ENCODE peak calls at places on chromosomes 1 and 21, in six cellular contexts. Q, O, S, X, L and N are unnamed samples.

GRCh38 chr1:23286401-23286800 is 57.7 kb downstream of the HNRNPR start:
- DNase-seq in Q (no peak), O (no peak), S (no peak), X (no peak), L (no peak), N (no peak)

GRCh38 chr1:46522969-46523320 is 28.5 kb downstream of the KNCN start:
- DNase-seq in Q (no peak), O (no peak), S (no peak), X (peak), L (peak), N (no peak)

GRCh38 chr21:42578761-42579415 is 65.2 kb downstream of the SLC37A1 start:
- DNase-seq in Q (no peak), O (no peak), S (no peak), X (peak), L (no peak), N (no peak)

GRCh38 chr1:230430499-230430898 is 4.4 kb upstream of the PGBD5 start:
- DNase-seq in Q (no peak), O (no peak), S (no peak), X (no peak), L (no peak), N (no peak)

GRCh38 chr21:8989261-8989882 is 1532.0 kb upstream of the TPTE start:
- DNase-seq in Q (no peak), O (no peak), S (no peak), X (no peak), L (peak), N (no peak)

GRCh38 chr1:163535807-163536206 is 214.1 kb downstream of the NUF2 start:
- DNase-seq in Q (peak), O (peak), S (peak), X (no peak), L (peak), N (peak)

GRCh38 chr21:45981154-45981606 is 390 bp upstream of the COL6A1 start:
- DNase-seq in Q (peak), O (peak), S (peak), X (peak), L (peak), N (no peak)

GRCh38 chr1:79928901-79929300 is 922.4 kb upstream of the ADGRL4 start:
- DNase-seq in Q (no peak), O (no peak), S (no peak), X (no peak), L (no peak), N (no peak)

GRCh38 chr1:43354936-43355335 is 3.8 kb upstream of the CDC20 start:
- DNase-seq in Q (no peak), O (peak), S (no peak), X (no peak), L (no peak), N (no peak)

GRCh38 chr1:27884182-27884954 is 12.0 kb downstream of the THEMIS2 start:
- DNase-seq in Q (no peak), O (no peak), S (no peak), X (no peak), L (no peak), N (peak)

GRCh38 chr1:151888972-151889570 is 20.2 kb downstream of the THEM4 start:
- DNase-seq in Q (peak), O (no peak), S (no peak), X (no peak), L (peak), N (peak)

GRCh38 chr1:66383168-66383567 is 150.8 kb upstream of the SGIP1 start:
- DNase-seq in Q (no peak), O (no peak), S (no peak), X (no peak), L (no peak), N (no peak)

GRCh38 chr21:28884976-28885852 is 107.5 kb downstream of the LTN1 start:
- DNase-seq in Q (peak), O (peak), S (peak), X (peak), L (peak), N (peak)

GRCh38 chr21:42583150-42583991 is 69.7 kb downstream of the SLC37A1 start:
- DNase-seq in Q (no peak), O (no peak), S (no peak), X (no peak), L (no peak), N (no peak)

GRCh38 chr1:145891587-145892485 is 6.2 kb upstream of the ANKRD35 start:
- DNase-seq in Q (peak), O (peak), S (peak), X (peak), L (peak), N (peak)

GRCh38 chr1:238999944-239000343 is 386.4 kb upstream of the CHRM3 start:
- DNase-seq in Q (no peak), O (no peak), S (no peak), X (no peak), L (no peak), N (no peak)

GRCh38 chr1:177274687-177275211 is 104.0 kb downstream of the BRINP2 start:
- DNase-seq in Q (peak), O (peak), S (no peak), X (no peak), L (no peak), N (no peak)

GRCh38 chr1:110888641-110889040 is 15.7 kb downstream of the CD53 start:
- DNase-seq in Q (no peak), O (no peak), S (no peak), X (no peak), L (no peak), N (no peak)

GRCh38 chr1:27689423-27690173 is 17.6 kb upstream of the IFI6 start:
- DNase-seq in Q (peak), O (peak), S (no peak), X (no peak), L (no peak), N (peak)

GRCh38 chr1:5513891-5514515 is 478.2 kb downstream of the NPHP4 start:
- DNase-seq in Q (no peak), O (no peak), S (no peak), X (no peak), L (peak), N (no peak)

GRCh38 chr1:181089017-181089776 is 697 bp downstream of the IER5 start:
- DNase-seq in Q (no peak), O (peak), S (no peak), X (peak), L (no peak), N (peak)

GRCh38 chr1:207240325-207241095 is 81.0 kb upstream of the CD55 start:
- DNase-seq in Q (no peak), O (peak), S (no peak), X (no peak), L (peak), N (no peak)

GRCh38 chr1:33241866-33242265 is 14.4 kb upstream of the ZNF362 start:
- DNase-seq in Q (no peak), O (no peak), S (no peak), X (no peak), L (no peak), N (no peak)

GRCh38 chr1:158149175-158149574 is 31.5 kb upstream of the CD1D start:
- DNase-seq in Q (peak), O (no peak), S (no peak), X (no peak), L (no peak), N (no peak)

GRCh38 chr1:228318823-228319241 is 87.8 kb downstream of the TRIM11 start:
- DNase-seq in Q (no peak), O (no peak), S (no peak), X (peak), L (no peak), N (no peak)

GRCh38 chr1:151472852-151473731 is 13.8 kb upstream of the POGZ start:
- DNase-seq in Q (peak), O (peak), S (no peak), X (peak), L (peak), N (peak)

GRCh38 chr1:111976332-111976731 is 13.1 kb downstream of the KCND3 start:
- DNase-seq in Q (no peak), O (no peak), S (no peak), X (no peak), L (peak), N (no peak)

GRCh38 chr1:24699628-24700027 is 45.6 kb upstream of the CLIC4 start:
- DNase-seq in Q (no peak), O (no peak), S (no peak), X (no peak), L (no peak), N (no peak)

GRCh38 chr1:230270940-230271325 is 155.2 kb downstream of the PGBD5 start:
- DNase-seq in Q (no peak), O (no peak), S (no peak), X (peak), L (no peak), N (no peak)

GRCh38 chr1:185541861-185542260 is 192.3 kb upstream of the HMCN1 start:
- DNase-seq in Q (peak), O (peak), S (no peak), X (no peak), L (no peak), N (no peak)

GRCh38 chr1:189524501-189524900 is 953.2 kb downstream of the BRINP3 start:
- DNase-seq in Q (peak), O (no peak), S (no peak), X (no peak), L (peak), N (no peak)

GRCh38 chr1:36908096-36908495 is 126.2 kb downstream of the GRIK3 start:
- DNase-seq in Q (no peak), O (no peak), S (no peak), X (no peak), L (no peak), N (no peak)

GRCh38 chr1:50923564-50923963 is 36.5 kb downstream of the FAF1 start:
- DNase-seq in Q (no peak), O (no peak), S (no peak), X (no peak), L (no peak), N (no peak)

GRCh38 chr1:90201467-90202358 is 206.8 kb downstream of the ZNF326 start:
- DNase-seq in Q (no peak), O (no peak), S (no peak), X (no peak), L (peak), N (peak)

GRCh38 chr21:36135391-36136094 is 664 bp downstream of the CBR3 start:
- DNase-seq in Q (peak), O (peak), S (no peak), X (peak), L (peak), N (peak)

GRCh38 chr1:170586321-170586855 is 54.4 kb downstream of the GORAB start:
- DNase-seq in Q (peak), O (peak), S (no peak), X (no peak), L (peak), N (no peak)

GRCh38 chr1:225467193-225468020 is 39.6 kb upstream of the LBR start:
- DNase-seq in Q (peak), O (no peak), S (no peak), X (peak), L (no peak), N (peak)

GRCh38 chr21:46311568-46311967 is 12.1 kb downstream of the C21orf58 start:
- DNase-seq in Q (no peak), O (no peak), S (no peak), X (no peak), L (no peak), N (no peak)

GRCh38 chr1:64955093-64956066 is 11.0 kb downstream of the JAK1 start:
- DNase-seq in Q (no peak), O (no peak), S (no peak), X (peak), L (no peak), N (no peak)

DNA sequence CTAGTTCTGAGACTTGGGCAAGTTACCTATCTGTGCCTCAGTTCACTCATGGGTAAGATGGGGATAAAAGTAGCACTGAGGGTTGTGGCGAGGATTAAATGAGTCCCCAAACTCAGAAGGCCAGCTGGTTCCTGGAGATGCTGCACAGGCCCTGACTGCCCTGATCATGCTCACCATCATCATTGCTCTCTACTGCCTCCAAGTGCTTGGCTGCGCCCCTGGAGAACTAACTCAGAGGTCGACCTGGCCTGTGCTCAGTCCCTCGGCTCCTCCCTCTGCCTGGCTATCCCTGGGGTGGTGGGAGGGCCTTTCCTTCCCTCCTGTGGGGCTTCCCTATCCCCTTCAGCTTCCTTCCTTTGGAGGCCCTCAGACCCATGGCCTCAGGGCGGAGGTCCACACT is 5.6 kb downstream of the SLC5A9 start:
- DNase-seq in Q (no peak), O (no peak), S (no peak), X (no peak), L (no peak), N (no peak)
- TF ChIP-seq CTCF in Q (no peak), O (no peak), S (peak), X (no peak), L (no peak), N (no peak)

DNA sequence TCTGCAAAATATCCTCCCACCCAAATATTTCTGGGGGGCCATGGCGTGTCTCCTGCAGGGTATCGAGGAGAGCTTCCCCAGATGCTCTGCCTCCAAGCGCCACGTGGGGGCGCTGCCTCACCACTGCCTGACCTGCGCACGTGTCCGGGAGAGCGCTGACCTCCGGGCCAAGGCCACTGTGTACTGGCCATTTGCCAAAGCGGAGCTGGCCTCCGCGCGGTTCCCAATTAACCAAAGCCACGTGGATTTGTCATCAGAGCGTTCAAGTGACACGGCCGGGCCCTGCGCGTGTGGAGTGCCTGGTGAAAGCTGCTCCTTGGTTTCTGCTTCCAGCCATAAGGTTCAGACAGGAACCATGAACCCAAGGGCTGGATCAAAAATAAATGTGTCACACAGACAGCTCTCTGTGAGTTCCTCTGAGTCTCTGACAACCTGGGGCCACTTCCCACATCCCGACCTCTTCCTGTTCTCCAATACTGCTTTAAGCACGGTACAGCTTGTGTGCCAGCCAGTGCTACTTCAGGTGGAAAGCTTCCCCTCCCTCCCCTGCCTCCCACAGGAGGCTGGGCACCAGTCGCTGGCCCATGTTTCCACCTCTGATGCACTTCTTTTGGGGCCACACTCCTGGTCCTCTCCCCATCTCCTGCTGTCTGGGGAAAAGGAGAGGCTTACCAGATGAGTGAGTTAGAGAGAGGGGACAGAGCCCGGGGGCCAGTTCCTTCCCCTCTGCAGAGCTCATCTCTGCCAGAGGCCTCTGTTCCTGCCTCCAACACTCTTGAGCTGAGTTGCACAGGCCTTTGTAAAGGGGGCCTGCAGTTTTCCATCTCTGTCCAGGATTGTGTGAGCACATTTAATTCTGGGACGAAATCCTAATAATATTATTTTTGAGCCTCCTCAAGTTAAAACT is 26.1 kb downstream of the ZP4 start:
- DNase-seq in Q (peak), O (peak), S (no peak), X (peak), L (peak), N (peak)
- H3K4me3 ChIP-seq in Q (no peak), O (peak), S (no peak), X (no peak), L (peak), N (no peak)

DNA sequence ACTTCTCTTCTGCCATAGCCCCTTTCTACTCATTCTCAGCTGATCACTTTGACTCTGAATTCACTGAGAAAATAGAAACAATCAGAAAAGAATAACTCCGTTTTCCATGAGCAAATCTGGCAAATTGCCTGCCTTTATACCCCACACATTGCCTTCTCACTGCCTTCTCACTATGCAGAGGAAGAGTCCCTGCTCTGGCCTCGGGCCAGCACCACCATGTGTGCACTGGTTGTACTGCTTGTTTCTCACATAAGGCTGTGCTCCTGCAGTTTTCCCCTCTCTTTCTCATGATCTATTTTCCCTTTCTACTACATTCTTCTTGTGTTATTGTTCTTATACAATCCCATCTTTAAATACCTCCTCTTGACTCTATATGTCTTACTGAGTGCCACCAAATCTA is 2.3 kb upstream of the HMGCS2 start:
- DNase-seq in Q (peak), O (peak), S (no peak), X (no peak), L (no peak), N (no peak)
- TF ChIP-seq CTCF in Q (no peak), O (no peak), S (no peak), X (no peak), L (no peak), N (no peak)

DNA sequence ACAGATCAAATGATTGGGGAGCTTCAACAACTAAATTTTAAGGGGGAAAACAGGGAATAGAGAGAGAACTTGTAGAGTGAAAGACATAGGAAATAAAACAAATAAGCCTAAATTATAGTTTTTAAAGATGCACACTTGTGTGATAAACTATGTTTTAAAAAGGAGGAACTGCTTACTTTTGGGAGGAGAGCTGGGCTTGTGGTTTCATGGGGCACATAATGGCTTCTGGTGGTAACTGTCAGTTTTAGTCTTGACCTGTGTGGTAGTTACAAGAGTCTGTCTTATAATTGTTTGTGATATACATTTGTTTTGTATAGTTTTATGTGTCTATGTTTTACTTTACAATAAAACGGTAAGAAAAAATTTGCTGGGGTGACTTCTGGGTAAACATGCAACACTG is 165.3 kb downstream of the COL24A1 start:
- DNase-seq in Q (no peak), O (no peak), S (no peak), X (no peak), L (no peak), N (peak)
- H3K4me3 ChIP-seq in Q (no peak), O (no peak), S (no peak), X (no peak), L (no peak), N (no peak)

GRCh38 chr1:919271-919872 is 4.4 kb upstream of the SAMD11 start:
- DNase-seq in Q (no peak), O (no peak), S (no peak), X (no peak), L (no peak), N (no peak)
- TF ChIP-seq CTCF in Q (no peak), O (no peak), S (no peak), X (no peak), L (no peak), N (no peak)

GRCh38 chr1:15410223-15410883 is 665 bp downstream of the EFHD2 start:
- DNase-seq in Q (no peak), O (no peak), S (no peak), X (no peak), L (no peak), N (peak)

GRCh38 chr1:15412843-15413242 is 3.2 kb downstream of the EFHD2 start:
- DNase-seq in Q (no peak), O (no peak), S (no peak), X (no peak), L (no peak), N (no peak)

GRCh38 chr1:15412488-15412800 is 2.8 kb downstream of the EFHD2 start:
- DNase-seq in Q (no peak), O (no peak), S (no peak), X (no peak), L (no peak), N (no peak)

GRCh38 chr1:15410884-15411245 is 1.2 kb downstream of the EFHD2 start:
- DNase-seq in Q (no peak), O (no peak), S (no peak), X (no peak), L (no peak), N (no peak)

GRCh38 chr1:15411593-15412487 is 2.2 kb downstream of the EFHD2 start:
- DNase-seq in Q (no peak), O (no peak), S (no peak), X (peak), L (no peak), N (peak)
- H3K4me3 ChIP-seq in Q (peak), O (peak), S (peak), X (peak), L (peak), N (peak)

GRCh38 chr1:223374064-223374610 is 10.2 kb upstream of the SUSD4 start:
- DNase-seq in Q (no peak), O (no peak), S (no peak), X (no peak), L (no peak), N (no peak)
- TF ChIP-seq CTCF in Q (no peak), O (no peak), S (no peak), X (no peak), L (no peak), N (no peak)